ENCODE peak calls at places on chromosomes 4 and X, in five cellular contexts. O is neuronal stem cell, R is IMR-90, Q is H1, A is H9. J is an unnamed sample.

GRCh38 chr4:173230077-173230476 is 61.5 kb downstream of the GALNT7 start:
- DNase-seq in Q (no peak), A (no peak), O (no peak), R (no peak), J (no peak)

GRCh38 chr4:20904966-20905365 is 204.7 kb downstream of the PACRGL start:
- DNase-seq in A (no peak), Q (no peak), R (no peak), O (no peak), J (no peak)

GRCh38 chr4:10866691-10867090 is 182.1 kb upstream of the CLNK start:
- DNase-seq in R (no peak), A (no peak), O (no peak), Q (no peak), J (no peak)

GRCh38 chr4:39792529-39792928 is 94.6 kb downstream of the UBE2K start:
- DNase-seq in A (no peak), R (no peak), O (no peak), Q (no peak), J (no peak)

GRCh38 chrX:78129714-78130113 is 9.7 kb downstream of the TAF9B start:
- DNase-seq in Q (no peak), R (no peak), A (no peak), O (no peak), J (no peak)

GRCh38 chr4:180664766-180665368 is 1578.3 kb upstream of the TENM3 start:
- DNase-seq in R (peak), A (peak), Q (peak), O (peak), J (peak)

GRCh38 chrX:136206916-136207315 is 44.3 kb downstream of the MAP7D3 start:
- DNase-seq in R (no peak), O (no peak), Q (no peak), A (no peak), J (no peak)

GRCh38 chrX:10847333-10847732 is 226.9 kb upstream of the MID1 start:
- DNase-seq in R (peak), A (no peak), Q (no peak), O (no peak), J (no peak)

GRCh38 chr4:105710012-105710600 is 1.5 kb downstream of the GSTCD start:
- DNase-seq in Q (no peak), R (no peak), A (no peak), O (no peak), J (no peak)

GRCh38 chr4:122894802-122895201 is 27.6 kb downstream of the NUDT6 start:
- DNase-seq in O (no peak), Q (no peak), R (no peak), A (no peak), J (no peak)

GRCh38 chrX:128106630-128107029 is 54.4 kb upstream of the ACTRT1 start:
- DNase-seq in Q (no peak), R (no peak), O (peak), A (peak), J (peak)

GRCh38 chrX:72268601-72269365 is 8.3 kb downstream of the RPS4X start:
- DNase-seq in A (no peak), Q (no peak), R (peak), O (no peak), J (peak)

GRCh38 chr4:137623013-137623412 is 90.7 kb upstream of the PCDH18 start:
- DNase-seq in A (no peak), O (peak), R (no peak), Q (no peak), J (peak)

GRCh38 chr4:110787109-110787508 is 164.2 kb upstream of the PITX2 start:
- DNase-seq in R (peak), Q (no peak), O (no peak), A (no peak), J (no peak)

GRCh38 chr4:38601244-38601915 is 62.6 kb upstream of the KLF3 start:
- DNase-seq in Q (no peak), R (peak), A (no peak), O (no peak), J (peak)

GRCh38 chr4:11739992-11740391 is 311.3 kb upstream of the HS3ST1 start:
- DNase-seq in O (no peak), Q (no peak), A (no peak), R (peak), J (peak)

GRCh38 chr4:56147371-56147770 is 198.6 kb downstream of the CEP135 start:
- DNase-seq in Q (no peak), A (no peak), R (peak), O (no peak), J (peak)

GRCh38 chr4:116122131-116122530 is 963.2 kb downstream of the TRAM1L1 start:
- DNase-seq in A (no peak), Q (no peak), R (no peak), O (no peak), J (peak)

GRCh38 chrX:71606536-71607216 is 11.6 kb downstream of the CXCR3 start:
- DNase-seq in Q (no peak), A (no peak), R (no peak), O (no peak), J (no peak)

GRCh38 chrX:119692241-119693031 is 532 bp downstream of the SEPTIN6 start:
- DNase-seq in O (no peak), Q (peak), A (peak), R (peak), J (peak)

GRCh38 chr4:132530846-132531245 is 618.2 kb upstream of the PCDH10 start:
- DNase-seq in A (no peak), R (no peak), O (no peak), Q (no peak), J (peak)

GRCh38 chrX:154724999-154725756 is 25.7 kb downstream of the GAB3 start:
- DNase-seq in R (no peak), Q (no peak), O (no peak), A (no peak), J (no peak)

GRCh38 chrX:144896323-144896722 is 351.0 kb upstream of the SPANXN1 start:
- DNase-seq in R (no peak), O (no peak), Q (no peak), A (no peak), J (peak)

GRCh38 chr4:123397276-123398150 is 918 bp downstream of the SPRY1 start:
- DNase-seq in O (peak), R (peak), Q (peak), A (peak), J (peak)

GRCh38 chr4:151675366-151676060 is 85.3 kb downstream of the GATB start:
- DNase-seq in A (no peak), O (no peak), R (no peak), Q (no peak), J (peak)

GRCh38 chrX:79592259-79592658 is 225.1 kb upstream of the ITM2A start:
- DNase-seq in O (no peak), A (no peak), Q (no peak), R (no peak), J (no peak)

GRCh38 chr4:138592801-138593200 is 350.7 kb upstream of the SLC7A11 start:
- DNase-seq in O (peak), A (no peak), R (no peak), Q (no peak), J (no peak)

GRCh38 chr4:8244001-8244757 is 25.4 kb upstream of the HTRA3 start:
- DNase-seq in R (no peak), Q (no peak), A (no peak), O (no peak), J (no peak)

GRCh38 chr4:8242782-8243556 is 26.6 kb upstream of the HTRA3 start:
- DNase-seq in Q (no peak), R (no peak), A (no peak), O (no peak), J (no peak)

GRCh38 chr4:8240211-8241041 is 29.1 kb upstream of the HTRA3 start:
- DNase-seq in R (no peak), Q (no peak), A (no peak), O (no peak), J (no peak)

GRCh38 chr4:8241211-8241779 is 28.3 kb upstream of the HTRA3 start:
- DNase-seq in Q (no peak), A (no peak), O (no peak), R (no peak), J (no peak)

DNA sequence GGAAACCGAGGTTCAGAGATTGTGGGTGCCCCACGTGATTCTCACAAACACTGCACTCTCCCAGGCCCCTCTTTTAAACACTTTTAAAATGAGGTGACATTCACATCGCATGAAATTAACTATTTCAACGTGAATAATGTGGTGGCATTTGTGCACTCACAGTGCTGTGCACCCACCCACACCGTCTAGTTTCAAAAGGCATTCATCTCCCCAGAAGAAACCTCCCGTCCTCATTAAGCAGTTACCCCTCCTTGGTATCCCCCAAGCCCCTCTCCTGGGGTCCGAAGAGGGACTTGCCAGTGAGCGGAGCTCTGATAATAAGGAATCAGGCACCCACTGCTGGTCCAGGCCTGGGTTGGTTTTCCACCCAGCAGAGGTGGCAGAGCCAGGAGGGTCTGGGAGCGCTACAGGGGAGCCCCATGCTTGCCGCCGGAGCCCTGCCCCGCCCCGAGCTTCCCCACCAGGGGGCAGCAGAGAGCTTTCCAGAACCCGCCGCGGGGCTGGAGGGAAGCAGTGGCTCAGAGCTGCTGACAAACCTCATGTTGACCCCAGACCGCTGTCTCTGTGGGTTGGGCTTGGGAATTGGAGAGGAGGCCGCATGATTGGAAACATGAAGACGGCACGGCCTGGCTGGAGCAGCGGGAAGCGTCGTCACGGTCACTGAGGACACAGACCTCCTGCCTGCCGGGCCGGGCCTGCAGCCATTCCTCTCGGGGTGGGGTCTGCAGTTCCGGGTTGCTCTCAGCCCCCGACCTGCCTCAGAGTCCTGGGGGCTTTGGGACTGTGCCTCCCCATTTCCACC is 27.5 kb upstream of the HTRA3 start:
- DNase-seq in Q (peak), O (peak), A (peak), R (peak), J (peak)
- H3K14ac ChIP-seq in Q (no peak), O (no peak), A (no peak), R (no peak), J (no peak)

GRCh38 chrX:9466115-9466495 is 1.2 kb downstream of the TBL1X start:
- DNase-seq in A (peak), O (no peak), Q (peak), R (peak), J (peak)

GRCh38 chrX:9467181-9467580 is 2.3 kb downstream of the TBL1X start:
- DNase-seq in A (no peak), Q (no peak), R (no peak), O (no peak), J (no peak)

GRCh38 chrX:9466711-9467110 is 1.9 kb downstream of the TBL1X start:
- DNase-seq in Q (no peak), R (no peak), O (no peak), A (no peak), J (no peak)

GRCh38 chrX:9465380-9466114 is 689 bp downstream of the TBL1X start:
- DNase-seq in A (no peak), R (no peak), Q (peak), O (no peak), J (peak)

DNA sequence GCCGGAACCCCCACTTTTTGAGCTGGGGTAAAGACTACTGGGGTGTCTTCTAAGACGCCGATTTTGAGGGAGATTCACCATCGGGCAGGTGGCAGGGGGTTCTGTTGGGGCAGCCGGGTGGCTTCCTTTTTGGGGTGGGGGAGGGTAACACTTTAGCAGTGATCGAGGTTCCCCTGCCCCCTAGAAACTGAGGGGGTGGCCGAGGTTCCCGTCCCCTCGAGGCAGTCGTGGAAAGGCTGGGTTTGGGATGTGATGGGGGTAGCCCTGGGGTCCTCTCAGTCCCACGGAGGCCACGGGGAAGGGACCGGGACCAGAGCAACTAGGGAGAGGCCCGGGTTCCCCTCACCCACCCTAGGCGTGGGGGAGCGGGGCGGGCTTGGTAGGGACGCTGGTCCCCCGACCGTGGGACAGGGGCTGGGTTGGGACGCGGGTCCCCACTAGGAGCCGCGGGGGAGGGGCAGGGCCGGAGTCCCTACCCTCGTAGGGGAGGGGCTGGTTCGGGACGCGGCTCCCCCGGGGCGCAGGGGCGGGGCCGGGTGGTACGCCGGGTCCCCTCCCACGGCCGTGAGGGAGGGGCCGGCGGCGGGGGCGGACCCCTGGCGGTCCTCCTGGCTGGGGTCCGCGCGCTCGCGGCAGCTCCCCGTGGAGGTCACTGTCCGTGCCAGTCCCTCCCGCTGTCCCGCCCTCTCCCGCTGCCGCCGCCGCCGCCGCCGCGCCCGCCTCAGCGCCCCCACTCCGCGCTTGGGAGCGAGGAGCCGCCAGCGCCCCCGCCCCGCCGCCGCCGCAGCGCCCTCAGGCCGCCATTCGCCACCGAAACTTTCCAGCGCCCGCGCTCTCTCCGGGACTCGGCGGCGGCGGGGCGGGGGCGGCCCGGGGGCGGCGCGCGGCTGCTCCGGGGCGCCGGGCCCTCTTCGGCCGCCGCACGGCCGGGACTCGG is at the start of gene TBL1X:
- DNase-seq in Q (peak), A (peak), O (peak), R (peak), J (peak)
- H3K14ac ChIP-seq in Q (no peak), A (peak), O (no peak), R (no peak), J (peak)

GRCh38 chrX:19990519-19991349 is at the start of gene BCLAF3:
- DNase-seq in Q (peak), R (peak), O (peak), A (peak), J (peak)
- H3K14ac ChIP-seq in Q (no peak), R (peak), O (no peak), A (no peak), J (no peak)

GRCh38 chr4:152937535-152938236 is 1.6 kb downstream of the FHDC1 start:
- DNase-seq in A (no peak), R (peak), O (peak), Q (peak), J (peak)
- H3K14ac ChIP-seq in A (no peak), R (no peak), O (no peak), Q (no peak), J (no peak)

GRCh38 chr4:128358231-128358902 is 70.8 kb upstream of the PGRMC2 start:
- DNase-seq in Q (no peak), R (peak), O (no peak), A (no peak), J (peak)
- H3K14ac ChIP-seq in Q (no peak), R (peak), O (no peak), A (no peak), J (no peak)

DNA sequence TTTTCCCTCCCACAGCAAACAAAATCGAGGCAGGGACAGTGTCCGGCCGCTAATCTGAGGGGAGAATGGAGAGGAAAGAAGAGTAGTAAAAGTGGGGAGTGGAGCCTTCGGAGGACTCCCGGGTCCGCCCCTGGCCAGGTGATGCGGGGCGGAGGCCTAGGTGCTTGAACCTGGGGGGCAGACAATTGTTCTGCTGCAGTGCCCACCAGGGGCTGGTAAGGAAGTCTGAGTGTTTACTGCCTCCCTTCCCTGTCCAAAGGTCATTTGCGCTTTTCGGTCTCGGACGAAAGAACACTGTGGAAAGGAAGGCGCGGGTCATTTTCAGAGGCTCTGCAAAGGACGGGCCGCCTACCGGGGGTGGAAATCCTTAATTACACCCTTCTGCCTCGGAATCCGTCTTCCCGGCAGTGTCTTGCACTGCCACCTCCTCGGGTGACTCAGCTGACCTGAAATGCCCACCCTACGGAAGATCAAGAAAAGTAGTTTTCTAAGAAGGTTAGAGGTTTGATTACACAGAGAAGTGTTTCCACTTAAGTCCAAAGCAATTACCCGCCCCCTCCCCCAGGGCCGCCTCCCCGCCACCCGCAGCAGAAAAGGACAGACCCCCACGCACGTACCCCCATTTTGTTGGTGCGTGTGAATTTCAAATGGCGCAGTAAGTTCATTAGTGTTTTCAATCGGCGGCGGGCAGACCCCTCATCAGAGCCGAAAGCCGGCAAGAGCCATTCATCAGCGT is 99.9 kb upstream of the TENM3 start:
- DNase-seq in O (peak), R (peak), Q (no peak), A (no peak), J (no peak)
- H3K14ac ChIP-seq in O (no peak), R (peak), Q (no peak), A (peak), J (no peak)

DNA sequence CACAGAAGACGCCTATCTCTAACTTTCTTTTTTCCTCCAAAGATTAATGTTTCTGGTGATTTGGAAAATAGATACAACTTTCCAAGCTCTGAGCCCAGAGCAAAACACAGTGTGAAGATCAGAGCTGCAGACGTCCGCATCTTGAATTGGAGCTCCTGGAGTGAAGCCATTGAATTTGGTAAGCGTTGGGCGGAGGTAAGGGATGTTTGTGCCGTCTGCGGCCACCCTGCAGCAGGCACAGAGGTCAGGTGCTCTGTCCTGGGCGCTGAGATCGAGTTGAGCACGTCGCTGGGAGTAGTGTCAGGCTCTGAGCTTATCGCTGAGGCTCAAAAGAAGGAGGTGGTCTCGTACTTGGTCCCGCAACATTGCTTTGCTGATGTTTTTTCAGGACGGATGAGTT is 31.8 kb downstream of the CSF2RA start:
- DNase-seq in O (no peak), Q (peak), A (peak), R (no peak), J (no peak)
- H3K14ac ChIP-seq in O (no peak), Q (no peak), A (no peak), R (no peak), J (no peak)

DNA sequence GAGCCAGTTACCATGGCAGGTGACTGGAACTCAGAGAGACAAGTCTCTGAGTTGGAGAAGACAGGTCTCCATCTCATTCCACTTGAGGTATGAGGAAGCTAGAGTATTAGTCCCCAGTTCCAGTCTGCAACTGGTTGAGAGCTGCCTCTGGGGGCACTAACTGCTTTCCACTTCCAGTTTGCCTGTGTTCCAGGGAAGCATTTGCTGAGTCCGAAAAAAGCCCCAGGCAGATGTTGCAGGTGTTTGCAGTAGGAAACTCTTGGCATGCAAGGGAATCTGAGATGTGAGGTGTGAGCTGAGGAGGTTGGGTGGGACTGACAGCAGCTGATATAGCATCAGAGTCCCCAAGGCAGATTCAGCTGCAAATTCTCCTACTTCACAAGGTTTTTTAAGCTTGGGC is 272.2 kb upstream of the CASK start:
- DNase-seq in R (no peak), A (peak), Q (no peak), O (no peak), J (no peak)
- H3K14ac ChIP-seq in R (no peak), A (no peak), Q (no peak), O (no peak), J (no peak)

GRCh38 chrX:112808007-112808406 is 32.6 kb downstream of the AMOT start:
- DNase-seq in Q (no peak), A (no peak), R (no peak), O (no peak), J (no peak)
- H3K14ac ChIP-seq in Q (no peak), A (no peak), R (no peak), O (no peak), J (no peak)

GRCh38 chr4:189053621-189054020 is 887.1 kb upstream of the FRG1 start:
- DNase-seq in O (peak), A (no peak), R (no peak), Q (no peak), J (no peak)
- H3K14ac ChIP-seq in O (no peak), A (no peak), R (no peak), Q (no peak), J (no peak)

J was measured in mesenchymal stem cell.